ENCODE peak calls at places on chromosomes 3 and 15, in four cellular contexts. One of them, this sample, is unnamed.

GRCh38 chr3:22685598-22685997 is 517.5 kb upstream of the UBE2E2 start:
- DNase-seq in neuronal stem cell: no peak
- DNase-seq in pancreas: no peak
- DNase-seq in colonic mucosa: no peak
- DNase-seq in this sample: no peak

GRCh38 chr15:63283126-63283525 is 5.7 kb downstream of the APH1B start:
- DNase-seq in neuronal stem cell: no peak
- DNase-seq in pancreas: no peak
- DNase-seq in colonic mucosa: no peak
- DNase-seq in this sample: no peak

GRCh38 chr3:179016979-179017670 is 54.5 kb downstream of the ZMAT3 start:
- DNase-seq in neuronal stem cell: no peak
- DNase-seq in pancreas: no peak
- DNase-seq in colonic mucosa: no peak
- DNase-seq in this sample: no peak

GRCh38 chr15:41876007-41876406 is 17.8 kb downstream of the SPTBN5 start:
- DNase-seq in neuronal stem cell: no peak
- DNase-seq in pancreas: no peak
- DNase-seq in colonic mucosa: no peak
- DNase-seq in this sample: no peak

GRCh38 chr3:125280966-125281365 is 68.4 kb upstream of the SLC12A8 start:
- DNase-seq in neuronal stem cell: no peak
- DNase-seq in pancreas: no peak
- DNase-seq in colonic mucosa: no peak
- DNase-seq in this sample: peak; percentile 18

GRCh38 chr3:62876064-62876463 is 848 bp upstream of the CADPS start:
- DNase-seq in neuronal stem cell: peak; percentile 78
- DNase-seq in pancreas: peak; percentile 57
- DNase-seq in colonic mucosa: peak; percentile 69
- DNase-seq in this sample: peak; percentile 81

GRCh38 chr3:184874709-184875644 is 63.0 kb downstream of the VPS8 start:
- DNase-seq in neuronal stem cell: peak; percentile 21
- DNase-seq in pancreas: no peak
- DNase-seq in colonic mucosa: peak; percentile 23
- DNase-seq in this sample: peak; percentile 36

GRCh38 chr15:63833246-63833696 is 477 bp downstream of the HERC1 start:
- DNase-seq in neuronal stem cell: peak; percentile 48
- DNase-seq in pancreas: peak; percentile 49
- DNase-seq in colonic mucosa: peak; percentile 44
- DNase-seq in this sample: no peak

GRCh38 chr3:71166366-71166765 is 417.2 kb downstream of the FOXP1 start:
- DNase-seq in neuronal stem cell: no peak
- DNase-seq in pancreas: no peak
- DNase-seq in colonic mucosa: no peak
- DNase-seq in this sample: no peak

GRCh38 chr3:13709706-13710105 is 160.8 kb downstream of the FBLN2 start:
- DNase-seq in neuronal stem cell: no peak
- DNase-seq in pancreas: no peak
- DNase-seq in colonic mucosa: peak; percentile 2
- DNase-seq in this sample: no peak

GRCh38 chr3:141835557-141836224 is 40.8 kb upstream of the ATP1B3 start:
- DNase-seq in neuronal stem cell: no peak
- DNase-seq in pancreas: no peak
- DNase-seq in colonic mucosa: no peak
- DNase-seq in this sample: no peak

GRCh38 chr3:19364150-19364549 is 215.8 kb downstream of the KCNH8 start:
- DNase-seq in neuronal stem cell: no peak
- DNase-seq in pancreas: no peak
- DNase-seq in colonic mucosa: no peak
- DNase-seq in this sample: no peak

GRCh38 chr15:76962337-76963013 is 30.9 kb downstream of the RCN2 start:
- DNase-seq in neuronal stem cell: no peak
- DNase-seq in pancreas: no peak
- DNase-seq in colonic mucosa: no peak
- DNase-seq in this sample: no peak

GRCh38 chr3:110562621-110563020 is 509.0 kb upstream of the NECTIN3 start:
- DNase-seq in neuronal stem cell: no peak
- DNase-seq in pancreas: no peak
- DNase-seq in colonic mucosa: no peak
- DNase-seq in this sample: no peak

GRCh38 chr3:128867200-128868125 is 12.0 kb upstream of the ACAD9 start:
- DNase-seq in neuronal stem cell: no peak
- DNase-seq in pancreas: no peak
- DNase-seq in colonic mucosa: no peak
- DNase-seq in this sample: no peak

GRCh38 chr15:41895957-41896356 is 2.1 kb upstream of the SPTBN5 start:
- DNase-seq in neuronal stem cell: no peak
- DNase-seq in pancreas: no peak
- DNase-seq in colonic mucosa: no peak
- DNase-seq in this sample: no peak

GRCh38 chr3:193598202-193598601 is 5.2 kb downstream of the OPA1 start:
- DNase-seq in neuronal stem cell: no peak
- DNase-seq in pancreas: no peak
- DNase-seq in colonic mucosa: no peak
- DNase-seq in this sample: no peak
- H3K36me3 ChIP-seq in neuronal stem cell: no peaks in the 10 kb centered on the region
- H3K36me3 ChIP-seq in pancreas: no peaks in the 10 kb centered on the region
- H3K36me3 ChIP-seq in colonic mucosa: no peaks in the 10 kb centered on the region
- H3K36me3 ChIP-seq in this sample: peaks cover 47% of the 10 kb centered on the region

DNA sequence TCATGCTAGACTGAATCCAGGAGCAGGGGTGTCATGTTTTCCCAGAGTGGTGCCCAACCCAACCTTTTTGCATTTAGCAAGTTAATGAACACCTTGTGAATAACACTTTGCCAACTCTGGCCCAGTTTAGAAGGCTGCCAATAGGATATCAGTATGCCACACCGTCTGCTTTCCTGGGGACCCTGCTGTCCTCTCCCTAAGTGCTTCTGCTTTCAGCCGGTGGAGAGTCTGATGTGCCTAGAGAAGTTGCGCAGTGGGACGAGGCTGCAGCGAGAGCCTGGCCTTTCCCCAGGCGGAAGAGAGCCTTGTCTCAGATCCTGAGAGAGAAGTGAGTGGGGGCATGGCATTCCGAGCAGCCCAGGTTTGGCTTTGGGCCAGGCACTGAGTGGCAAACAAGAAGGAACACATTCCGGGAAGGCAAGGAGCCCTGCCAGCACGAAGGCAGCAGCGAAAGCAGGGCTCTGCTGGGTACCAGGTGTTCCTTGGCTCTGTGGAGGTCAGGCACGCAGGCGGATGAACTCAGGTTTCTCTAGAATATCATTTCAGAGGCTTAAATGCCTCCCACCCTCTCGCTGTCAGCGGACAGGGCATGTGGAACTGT is 36.9 kb downstream of the SENP8 start:
- DNase-seq in neuronal stem cell: no peak
- DNase-seq in pancreas: peak; percentile 94
- DNase-seq in colonic mucosa: peak; percentile 86
- DNase-seq in this sample: no peak
- H3K36me3 ChIP-seq in neuronal stem cell: no peaks in the 10 kb centered on the region
- H3K36me3 ChIP-seq in pancreas: no peaks in the 10 kb centered on the region
- H3K36me3 ChIP-seq in colonic mucosa: no peaks in the 10 kb centered on the region
- H3K36me3 ChIP-seq in this sample: no peaks in the 10 kb centered on the region

DNA sequence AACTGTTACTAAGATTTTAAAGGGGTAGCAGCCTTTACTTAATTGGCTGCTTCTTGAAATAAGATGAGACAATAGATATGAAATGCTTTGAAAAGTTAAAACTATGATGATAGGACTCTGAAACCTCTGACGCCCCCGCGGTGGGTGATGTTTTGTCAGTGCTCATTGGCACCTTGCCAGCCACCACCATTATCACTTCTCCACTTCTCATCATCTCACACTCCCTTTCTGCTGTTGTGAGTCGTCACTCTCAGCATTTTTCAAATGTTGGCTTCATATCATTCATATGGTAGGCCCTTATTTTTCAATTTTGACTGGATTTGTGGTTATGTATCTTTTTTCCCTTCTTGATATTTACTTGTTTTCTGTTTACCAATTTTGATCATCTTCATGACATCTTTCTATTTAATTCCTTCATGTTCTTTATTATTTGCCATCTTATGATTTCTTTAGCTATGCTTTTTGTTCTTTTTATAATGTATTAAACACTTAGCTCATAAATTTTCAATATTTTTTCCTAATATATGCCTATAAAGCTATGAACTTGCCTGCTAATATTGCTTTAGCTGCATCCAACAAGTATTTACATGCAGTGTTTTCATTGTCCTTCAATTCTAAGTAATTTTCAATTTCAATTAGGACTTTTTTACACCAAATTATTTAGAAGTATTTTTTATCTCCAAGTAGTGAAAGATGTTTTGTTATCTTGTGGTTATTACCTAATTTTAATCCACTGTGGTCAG is 30.3 kb upstream of the SKOR1 start:
- DNase-seq in neuronal stem cell: no peak
- DNase-seq in pancreas: no peak
- DNase-seq in colonic mucosa: no peak
- DNase-seq in this sample: no peak
- H3K36me3 ChIP-seq in neuronal stem cell: no peaks in the 10 kb centered on the region
- H3K36me3 ChIP-seq in pancreas: no peaks in the 10 kb centered on the region
- H3K36me3 ChIP-seq in colonic mucosa: no peaks in the 10 kb centered on the region
- H3K36me3 ChIP-seq in this sample: no peaks in the 10 kb centered on the region

GRCh38 chr15:78007965-78008886 is 69.3 kb downstream of the TBC1D2B start:
- DNase-seq in neuronal stem cell: no peak
- DNase-seq in pancreas: peak; percentile 96
- DNase-seq in colonic mucosa: peak; percentile 67
- DNase-seq in this sample: no peak
- H3K36me3 ChIP-seq in neuronal stem cell: peaks cover 9% of the 10 kb centered on the region
- H3K36me3 ChIP-seq in pancreas: no peaks in the 10 kb centered on the region
- H3K36me3 ChIP-seq in colonic mucosa: peaks cover 6% of the 10 kb centered on the region
- H3K36me3 ChIP-seq in this sample: peaks cover 67% of the 10 kb centered on the region